ENCODE peak calls at places on chromosomes 6 and 20, in four cellular contexts. W is AG08395, C is neural crest cell, Q is iris pigment epithelial cell. J is an unnamed sample.
A peak's percentile ranks its signal among the peaks of the same experiment; 100 is the strongest.

GRCh38 chr6:14200047-14200446 is 82.5 kb downstream of the CD83 start:
- DNase-seq in W (no peak), Q (peak; percentile 67), C (no peak), J (no peak)

GRCh38 chr6:26064619-26065257 is 22.5 kb upstream of the HFE start:
- DNase-seq in Q (peak; percentile 56), C (peak; percentile 18), W (peak; percentile 51), J (peak; percentile 74)

GRCh38 chr20:46222521-46223007 is 85.7 kb downstream of the CDH22 start:
- DNase-seq in Q (no peak), C (no peak), W (no peak), J (no peak)

GRCh38 chr20:60074276-60074675 is 116.1 kb downstream of the CDH26 start:
- DNase-seq in W (no peak), C (no peak), Q (no peak), J (no peak)

GRCh38 chr20:44689809-44690208 is 25.4 kb upstream of the CCN5 start:
- DNase-seq in W (no peak), Q (no peak), C (no peak), J (no peak)

GRCh38 chr6:41492261-41492891 is 53.8 kb upstream of the FOXP4 start:
- DNase-seq in Q (no peak), W (no peak), C (no peak), J (no peak)

GRCh38 chr20:64112691-64113443 is 5.5 kb upstream of the NPBWR2 start:
- DNase-seq in C (no peak), Q (no peak), W (no peak), J (no peak)

GRCh38 chr6:112037783-112038216 is 16.1 kb upstream of the CCN6 start:
- DNase-seq in W (peak; percentile 96), C (no peak), Q (peak; percentile 93), J (no peak)

GRCh38 chr6:136464874-136465273 is 85.3 kb downstream of the MAP7 start:
- DNase-seq in C (no peak), Q (no peak), W (no peak), J (no peak)

GRCh38 chr6:84525907-84526306 is 238.5 kb downstream of the TBX18 start:
- DNase-seq in W (no peak), C (no peak), Q (no peak), J (no peak)

GRCh38 chr6:12656841-12657435 is 59.6 kb upstream of the PHACTR1 start:
- DNase-seq in W (peak; percentile 20), C (no peak), Q (no peak), J (no peak)

GRCh38 chr6:154580397-154581135 is 70.1 kb upstream of the CNKSR3 start:
- DNase-seq in C (no peak), Q (no peak), W (no peak), J (no peak)

GRCh38 chr6:20814494-20814893 is 280.2 kb downstream of the CDKAL1 start:
- DNase-seq in W (no peak), Q (no peak), C (no peak), J (no peak)